ENCODE peak calls at places on chromosomes 1 and 21, in five cellular contexts. One of them, this sample, is unnamed.

GRCh38 chr1:12080156-12080555 is 17.1 kb downstream of the TNFRSF8 start:
- DNase-seq in GM12878: no peak
- DNase-seq in K562: no peak
- DNase-seq in H1: no peak
- DNase-seq in HepG2: no peak
- DNase-seq in this sample: no peak

GRCh38 chr1:167360120-167360519 is 139.4 kb downstream of the POU2F1 start:
- DNase-seq in H1: no peak
- DNase-seq in GM12878: no peak
- DNase-seq in HepG2: no peak
- DNase-seq in K562: no peak
- DNase-seq in this sample: no peak

GRCh38 chr1:172960454-172961208 is 90.1 kb downstream of the TNFSF18 start:
- DNase-seq in GM12878: no peak
- DNase-seq in K562: no peak
- DNase-seq in H1: no peak
- DNase-seq in HepG2: no peak
- DNase-seq in this sample: no peak

GRCh38 chr1:200207711-200208126 is 180.2 kb downstream of the NR5A2 start:
- DNase-seq in HepG2: no peak
- DNase-seq in K562: peak
- DNase-seq in H1: no peak
- DNase-seq in GM12878: peak
- DNase-seq in this sample: no peak

GRCh38 chr1:86872086-86872485 is 41.8 kb downstream of the SELENOF start:
- DNase-seq in K562: no peak
- DNase-seq in GM12878: no peak
- DNase-seq in H1: no peak
- DNase-seq in HepG2: no peak
- DNase-seq in this sample: no peak

GRCh38 chr21:19122371-19122770 is 718.8 kb upstream of the TMPRSS15 start:
- DNase-seq in H1: no peak
- DNase-seq in K562: no peak
- DNase-seq in HepG2: no peak
- DNase-seq in GM12878: no peak
- DNase-seq in this sample: no peak

GRCh38 chr1:33296082-33296458 is 24.8 kb downstream of the A3GALT2 start:
- DNase-seq in GM12878: no peak
- DNase-seq in K562: no peak
- DNase-seq in HepG2: no peak
- DNase-seq in H1: no peak
- DNase-seq in this sample: no peak

GRCh38 chr1:72366473-72366872 is 84.1 kb upstream of the NEGR1 start:
- DNase-seq in GM12878: no peak
- DNase-seq in H1: no peak
- DNase-seq in HepG2: peak
- DNase-seq in K562: no peak
- DNase-seq in this sample: no peak

GRCh38 chr21:26801524-26801923 is 43.7 kb downstream of the ADAMTS1 start:
- DNase-seq in HepG2: no peak
- DNase-seq in H1: no peak
- DNase-seq in GM12878: no peak
- DNase-seq in K562: no peak
- DNase-seq in this sample: no peak

GRCh38 chr1:224381880-224382548 is 25.3 kb downstream of the CNIH4 start:
- DNase-seq in H1: no peak
- DNase-seq in GM12878: no peak
- DNase-seq in K562: no peak
- DNase-seq in HepG2: no peak
- DNase-seq in this sample: no peak

GRCh38 chr21:15009964-15010363 is 54.8 kb downstream of the NRIP1 start:
- DNase-seq in H1: no peak
- DNase-seq in HepG2: no peak
- DNase-seq in GM12878: no peak
- DNase-seq in K562: no peak
- DNase-seq in this sample: no peak

GRCh38 chr1:169933999-169934725 is 40.5 kb upstream of the SCYL3 start:
- DNase-seq in GM12878: no peak
- DNase-seq in H1: no peak
- DNase-seq in K562: no peak
- DNase-seq in HepG2: no peak
- DNase-seq in this sample: no peak

GRCh38 chr1:207823880-207824566 is 72.2 kb downstream of the CD46 start:
- DNase-seq in K562: peak
- DNase-seq in GM12878: peak
- DNase-seq in H1: peak
- DNase-seq in HepG2: peak
- DNase-seq in this sample: peak

GRCh38 chr1:162710349-162710748 is 78.1 kb downstream of the DDR2 start:
- DNase-seq in HepG2: no peak
- DNase-seq in K562: no peak
- DNase-seq in GM12878: no peak
- DNase-seq in H1: no peak
- DNase-seq in this sample: no peak

GRCh38 chr1:44611419-44611818 is 62.9 kb downstream of the TMEM53 start:
- DNase-seq in HepG2: no peak
- DNase-seq in K562: no peak
- DNase-seq in H1: no peak
- DNase-seq in GM12878: no peak
- DNase-seq in this sample: no peak

GRCh38 chr1:173191011-173191410 is 16.1 kb downstream of the TNFSF4 start:
- DNase-seq in GM12878: no peak
- DNase-seq in H1: no peak
- DNase-seq in K562: no peak
- DNase-seq in HepG2: no peak
- DNase-seq in this sample: no peak

GRCh38 chr1:17009706-17010105 is 2.0 kb downstream of the ATP13A2 start:
- DNase-seq in H1: no peak
- DNase-seq in GM12878: no peak
- DNase-seq in HepG2: peak
- DNase-seq in K562: peak
- DNase-seq in this sample: no peak

GRCh38 chr1:151897861-151898468 is 11.3 kb downstream of the THEM4 start:
- DNase-seq in HepG2: no peak
- DNase-seq in H1: no peak
- DNase-seq in K562: no peak
- DNase-seq in GM12878: no peak
- DNase-seq in this sample: no peak

GRCh38 chr1:109923131-109923945 is 12.7 kb downstream of the CSF1 start:
- DNase-seq in HepG2: no peak
- DNase-seq in GM12878: no peak
- DNase-seq in K562: peak
- DNase-seq in H1: peak
- DNase-seq in this sample: no peak

GRCh38 chr1:27033059-27033746 is 20.6 kb upstream of the TENT5B start:
- DNase-seq in GM12878: no peak
- DNase-seq in HepG2: no peak
- DNase-seq in H1: no peak
- DNase-seq in K562: no peak
- DNase-seq in this sample: no peak

GRCh38 chr1:92989253-92989652 is 28.0 kb upstream of the DIPK1A start:
- DNase-seq in HepG2: no peak
- DNase-seq in K562: no peak
- DNase-seq in GM12878: no peak
- DNase-seq in H1: no peak
- DNase-seq in this sample: no peak

GRCh38 chr1:178684542-178685000 is 40.5 kb upstream of the RALGPS2 start:
- DNase-seq in H1: no peak
- DNase-seq in HepG2: peak
- DNase-seq in K562: no peak
- DNase-seq in GM12878: no peak
- DNase-seq in this sample: peak

GRCh38 chr1:200410566-200410878 is 686 bp upstream of the ZNF281 start:
- DNase-seq in GM12878: no peak
- DNase-seq in K562: peak
- DNase-seq in H1: no peak
- DNase-seq in HepG2: no peak
- DNase-seq in this sample: peak

GRCh38 chr1:232704694-232705680 is 75.1 kb upstream of the SIPA1L2 start:
- DNase-seq in HepG2: peak
- DNase-seq in K562: peak
- DNase-seq in GM12878: no peak
- DNase-seq in H1: no peak
- DNase-seq in this sample: peak

GRCh38 chr21:19034041-19034440 is 630.5 kb upstream of the TMPRSS15 start:
- DNase-seq in HepG2: no peak
- DNase-seq in H1: no peak
- DNase-seq in GM12878: no peak
- DNase-seq in K562: no peak
- DNase-seq in this sample: no peak

GRCh38 chr1:23370744-23371710 is 1.4 kb upstream of the ZNF436 start:
- DNase-seq in HepG2: no peak
- DNase-seq in K562: peak
- DNase-seq in GM12878: no peak
- DNase-seq in H1: peak
- DNase-seq in this sample: no peak

GRCh38 chr1:23400324-23401110 is 24.0 kb downstream of the TCEA3 start:
- DNase-seq in HepG2: no peak
- DNase-seq in K562: no peak
- DNase-seq in H1: no peak
- DNase-seq in GM12878: no peak
- DNase-seq in this sample: no peak

GRCh38 chr1:78536427-78536826 is 45.7 kb downstream of the PTGFR start:
- DNase-seq in GM12878: no peak
- DNase-seq in H1: no peak
- DNase-seq in HepG2: no peak
- DNase-seq in K562: no peak
- DNase-seq in this sample: no peak

GRCh38 chr1:16628361-16629111 is 15.2 kb upstream of the NBPF1 start:
- DNase-seq in K562: no peak
- DNase-seq in GM12878: no peak
- DNase-seq in HepG2: no peak
- DNase-seq in H1: no peak
- DNase-seq in this sample: no peak

GRCh38 chr1:226134170-226135058 is 52.1 kb downstream of the ACBD3 start:
- DNase-seq in HepG2: no peak
- DNase-seq in H1: no peak
- DNase-seq in GM12878: no peak
- DNase-seq in K562: no peak
- DNase-seq in this sample: no peak

GRCh38 chr1:226135709-226136108 is 50.8 kb downstream of the ACBD3 start:
- DNase-seq in HepG2: no peak
- DNase-seq in GM12878: no peak
- DNase-seq in K562: no peak
- DNase-seq in H1: no peak
- DNase-seq in this sample: no peak

GRCh38 chr1:226133504-226134123 is 52.9 kb downstream of the ACBD3 start:
- DNase-seq in HepG2: no peak
- DNase-seq in H1: no peak
- DNase-seq in GM12878: no peak
- DNase-seq in K562: no peak
- DNase-seq in this sample: no peak

GRCh38 chr1:226132731-226133503 is 53.6 kb downstream of the ACBD3 start:
- DNase-seq in K562: no peak
- DNase-seq in HepG2: no peak
- DNase-seq in H1: no peak
- DNase-seq in GM12878: no peak
- DNase-seq in this sample: no peak

GRCh38 chr1:226135059-226135651 is 51.4 kb downstream of the ACBD3 start:
- DNase-seq in K562: no peak
- DNase-seq in GM12878: no peak
- DNase-seq in H1: no peak
- DNase-seq in HepG2: peak
- DNase-seq in this sample: no peak
- TF ChIP-seq SRF in K562: no peak
- TF ChIP-seq SRF in GM12878: no peak
- TF ChIP-seq SRF in H1: peak
- TF ChIP-seq SRF in HepG2: peak
- TF ChIP-seq SRF in this sample: no peak

GRCh38 chr1:241237873-241238272 is 119.1 kb downstream of the RGS7 start:
- DNase-seq in GM12878: no peak
- DNase-seq in K562: no peak
- DNase-seq in HepG2: no peak
- DNase-seq in H1: no peak
- DNase-seq in this sample: no peak

GRCh38 chr1:241240084-241240483 is 116.9 kb downstream of the RGS7 start:
- DNase-seq in K562: no peak
- DNase-seq in H1: no peak
- DNase-seq in GM12878: no peak
- DNase-seq in HepG2: no peak
- DNase-seq in this sample: no peak

GRCh38 chr1:241229711-241230110 is 127.3 kb downstream of the RGS7 start:
- DNase-seq in HepG2: no peak
- DNase-seq in GM12878: no peak
- DNase-seq in H1: no peak
- DNase-seq in K562: no peak
- DNase-seq in this sample: no peak

GRCh38 chr1:241235236-241235897 is 121.6 kb downstream of the RGS7 start:
- DNase-seq in GM12878: no peak
- DNase-seq in H1: no peak
- DNase-seq in HepG2: no peak
- DNase-seq in K562: no peak
- DNase-seq in this sample: no peak
- TF ChIP-seq YY1 in GM12878: no peak
- TF ChIP-seq YY1 in H1: no peak
- TF ChIP-seq YY1 in HepG2: no peak
- TF ChIP-seq YY1 in K562: no peak
- TF ChIP-seq YY1 in this sample: no peak

DNA sequence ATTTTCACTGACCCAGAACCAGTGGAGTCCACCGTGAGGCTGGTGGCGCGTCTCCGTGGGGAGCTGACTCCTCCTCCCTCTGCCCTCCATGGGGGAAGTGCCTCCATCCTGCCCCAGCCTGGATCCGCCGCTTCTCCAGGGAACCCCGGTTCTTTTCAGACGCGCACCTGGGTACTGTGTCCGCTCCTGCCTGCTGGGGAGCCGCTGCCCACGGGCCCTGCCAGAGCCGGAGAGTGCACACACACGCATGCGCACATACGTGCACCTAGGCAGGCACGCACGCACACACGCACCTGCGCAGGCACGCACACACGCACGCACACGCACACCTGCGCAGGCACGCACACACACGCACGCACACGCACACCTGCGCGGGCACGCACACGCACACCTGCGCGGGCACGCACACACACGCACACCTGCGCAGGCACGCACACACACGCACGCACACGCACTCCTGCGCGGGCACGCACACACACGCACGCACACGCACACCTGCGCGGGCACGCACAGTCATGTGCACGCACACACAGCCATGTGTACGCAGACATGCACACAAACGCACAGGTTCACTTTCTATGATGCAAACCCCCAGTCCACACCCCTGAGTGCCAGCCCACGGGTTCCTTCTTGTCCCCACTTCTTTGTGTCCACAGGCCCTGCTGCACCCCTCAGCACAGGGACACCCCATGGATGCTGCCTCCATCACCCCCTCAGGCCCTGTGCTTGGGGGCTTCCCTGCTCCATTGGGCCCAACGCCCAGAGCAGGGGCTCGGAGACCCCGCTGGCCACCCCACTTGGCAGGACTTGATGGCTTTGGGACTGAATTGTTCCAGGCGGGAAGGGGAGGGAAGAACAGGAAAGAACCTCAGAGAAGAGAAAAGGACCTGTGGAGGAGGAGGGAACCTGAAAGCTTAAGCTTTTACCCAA is 42.7 kb downstream of the MORN1 start:
- DNase-seq in GM12878: no peak
- DNase-seq in HepG2: no peak
- DNase-seq in H1: no peak
- DNase-seq in K562: no peak
- DNase-seq in this sample: no peak
- TF ChIP-seq SRF in GM12878: no peak
- TF ChIP-seq SRF in HepG2: no peak
- TF ChIP-seq SRF in H1: no peak
- TF ChIP-seq SRF in K562: no peak
- TF ChIP-seq SRF in this sample: no peak

GRCh38 chr1:96145486-96145885 is 576.1 kb upstream of the PTBP2 start:
- DNase-seq in GM12878: no peak
- DNase-seq in HepG2: no peak
- DNase-seq in K562: no peak
- DNase-seq in H1: no peak
- DNase-seq in this sample: no peak
- TF ChIP-seq YY1 in GM12878: no peak
- TF ChIP-seq YY1 in HepG2: no peak
- TF ChIP-seq YY1 in K562: no peak
- TF ChIP-seq YY1 in H1: no peak
- TF ChIP-seq YY1 in this sample: no peak